ENCODE peak calls at places on chromosome 16, in ten cellular contexts. V, K, N, C, S, O, I, R, Q and J are unnamed samples.

GRCh38 chr16:11624645-11625607 is 38.2 kb upstream of the LITAF start:
- DNase-seq in V (no peak), K (no peak), N (no peak), C (no peak), S (no peak), O (no peak), I (no peak), R (no peak), Q (no peak), J (no peak)

GRCh38 chr16:88070341-88070740 is 119.1 kb downstream of the BANP start:
- DNase-seq in V (no peak), K (no peak), N (peak), C (no peak), S (no peak), O (no peak), I (no peak), R (no peak), Q (no peak), J (no peak)

GRCh38 chr16:49513040-49513439 is 139.4 kb downstream of the C16orf78 start:
- DNase-seq in V (peak), K (no peak), N (peak), C (no peak), S (no peak), O (no peak), I (no peak), R (no peak), Q (no peak), J (no peak)

GRCh38 chr16:57235128-57236092 is 9.6 kb upstream of the ARL2BP start:
- DNase-seq in V (no peak), K (no peak), N (no peak), C (no peak), S (peak), O (no peak), I (peak), R (peak), Q (no peak), J (no peak)

GRCh38 chr16:1105888-1106620 is 10.0 kb upstream of the C1QTNF8 start:
- DNase-seq in V (peak), K (no peak), N (peak), C (no peak), S (peak), O (peak), I (peak), R (peak), Q (peak), J (peak)

GRCh38 chr16:23140082-23140481 is 9.2 kb downstream of the USP31 start:
- DNase-seq in V (no peak), K (no peak), N (no peak), C (no peak), S (no peak), O (no peak), I (no peak), R (no peak), Q (no peak), J (no peak)

GRCh38 chr16:82083710-82084353 is 48.8 kb downstream of the HSD17B2 start:
- DNase-seq in V (no peak), K (no peak), N (no peak), C (no peak), S (no peak), O (no peak), I (no peak), R (no peak), Q (no peak), J (no peak)

GRCh38 chr16:75559564-75560372 is 3.7 kb upstream of the TMEM231 start:
- DNase-seq in V (no peak), K (no peak), N (no peak), C (no peak), S (peak), O (peak), I (peak), R (no peak), Q (no peak), J (no peak)

GRCh38 chr16:55496509-55497145 is 12.2 kb upstream of the LPCAT2 start:
- DNase-seq in V (peak), K (no peak), N (no peak), C (no peak), S (no peak), O (no peak), I (no peak), R (no peak), Q (peak), J (no peak)

GRCh38 chr16:56708418-56708817 is 21.5 kb upstream of the NUP93 start:
- DNase-seq in V (no peak), K (peak), N (no peak), C (no peak), S (no peak), O (no peak), I (no peak), R (no peak), Q (no peak), J (no peak)

GRCh38 chr16:67758006-67758405 is 38.9 kb upstream of the GFOD2 start:
- DNase-seq in V (no peak), K (no peak), N (no peak), C (no peak), S (no peak), O (no peak), I (no peak), R (no peak), Q (no peak), J (no peak)

GRCh38 chr16:87468550-87468949 is 24.3 kb downstream of the ZCCHC14 start:
- DNase-seq in V (no peak), K (no peak), N (no peak), C (no peak), S (no peak), O (no peak), I (no peak), R (no peak), Q (no peak), J (peak)

GRCh38 chr16:50910698-50911025 is 168.8 kb downstream of the CYLD start:
- DNase-seq in V (no peak), K (no peak), N (no peak), C (no peak), S (no peak), O (no peak), I (no peak), R (no peak), Q (no peak), J (no peak)